ENCODE peak calls at places on chromosomes 7 and 10, in six cellular contexts. X is KBM-7; K is non-pigmented ciliary epithelial cell; D is activated CD4-positive, alpha-beta T cell treated with anti-CD3 and anti-CD28 coated beads for 4 hours; V is RWPE1; F is pancreas. E is an unnamed sample.

GRCh38 chr7:12315049-12315448 is 88.6 kb downstream of the VWDE start:
- DNase-seq in D (no peak), V (no peak), F (no peak), K (no peak), X (no peak), E (no peak)

GRCh38 chr7:5694221-5694754 is 87.2 kb downstream of the RNF216 start:
- DNase-seq in K (peak), D (no peak), V (no peak), X (no peak), F (no peak), E (no peak)

GRCh38 chr7:80740778-80741545 is 102.5 kb downstream of the CD36 start:
- DNase-seq in K (peak), F (no peak), D (no peak), V (no peak), X (no peak), E (no peak)

GRCh38 chr7:152505606-152506005 is 69.8 kb upstream of the KMT2C start:
- DNase-seq in K (no peak), F (no peak), V (no peak), X (no peak), D (no peak), E (no peak)

GRCh38 chr7:5216931-5217330 is 26.9 kb downstream of the WIPI2 start:
- DNase-seq in D (no peak), X (no peak), F (no peak), V (no peak), K (no peak), E (no peak)

GRCh38 chr10:10599994-10600393 is 417.7 kb upstream of the CELF2 start:
- DNase-seq in K (no peak), F (no peak), X (peak), V (no peak), D (no peak), E (peak)

GRCh38 chr7:19619122-19619521 is 89.7 kb downstream of the POLR1F start:
- DNase-seq in X (no peak), F (no peak), D (no peak), K (peak), V (no peak), E (no peak)

GRCh38 chr10:67783576-67784294 is 54.3 kb downstream of the DNAJC12 start:
- DNase-seq in D (no peak), K (no peak), F (no peak), X (no peak), V (no peak), E (no peak)

GRCh38 chr10:62806246-62806645 is 1.7 kb downstream of the ADO start:
- DNase-seq in F (no peak), X (no peak), D (no peak), K (no peak), V (no peak), E (no peak)

GRCh38 chr10:48509061-48509772 is 95.7 kb downstream of the ARHGAP22 start:
- DNase-seq in D (no peak), F (no peak), X (no peak), K (no peak), V (no peak), E (peak)

GRCh38 chr10:5412277-5412941 is at the start of gene NET1:
- DNase-seq in D (peak), V (peak), K (peak), F (peak), X (peak), E (peak)

GRCh38 chr10:108957681-108958080 is 965.6 kb downstream of the XPNPEP1 start:
- DNase-seq in X (no peak), V (no peak), F (no peak), D (no peak), K (no peak), E (no peak)